ENCODE peak calls at places on chromosomes 5 and 9, in four cellular contexts. K is psoas muscle; N is brain microvascular endothelial cell; B is CD8-positive, alpha-beta T cell. E is an unnamed sample.

GRCh38 chr9:133137451-133138231 is 16.6 kb upstream of the RALGDS start:
- DNase-seq in N (no peak), K (peak; percentile 69), B (no peak), E (peak; percentile 68)

GRCh38 chr5:134465856-134466240 is 54.2 kb upstream of the CDKN2AIPNL start:
- DNase-seq in K (peak; percentile 92), B (peak; percentile 35), N (peak; percentile 81), E (peak; percentile 92)

GRCh38 chr9:36169708-36170107 is 520 bp downstream of the CCIN start:
- DNase-seq in K (no peak), B (no peak), N (no peak), E (no peak)

GRCh38 chr5:102561894-102562760 is 63.3 kb upstream of the SLCO6A1 start:
- DNase-seq in B (no peak), K (no peak), N (peak; percentile 25), E (no peak)

GRCh38 chr5:154110054-154110453 is 71.3 kb downstream of the MFAP3 start:
- DNase-seq in B (no peak), N (no peak), K (no peak), E (no peak)

GRCh38 chr9:134326754-134327526 is 685 bp downstream of the RXRA start:
- DNase-seq in K (peak; percentile 32), N (no peak), B (no peak), E (peak; percentile 58)

GRCh38 chr5:147887925-147888324 is 9.4 kb downstream of the SCGB3A2 start:
- DNase-seq in B (no peak), K (no peak), N (no peak), E (no peak)

GRCh38 chr9:126165755-126166154 is 160.9 kb upstream of the MVB12B start:
- DNase-seq in B (no peak), N (no peak), K (no peak), E (no peak)

GRCh38 chr5:42951847-42952411 is 88.2 kb downstream of the ANXA2R start:
- DNase-seq in B (peak; percentile 49), K (peak; percentile 23), N (peak; percentile 25), E (peak; percentile 60)

GRCh38 chr9:117745598-117745997 is 41.4 kb downstream of the TLR4 start:
- DNase-seq in N (no peak), B (no peak), K (no peak), E (no peak)
- H3K4me3 ChIP-seq in N (no peak overlapping the region), B (no peak overlapping the region), K (peak overlapping the region; percentile 60), E (no peak overlapping the region)

GRCh38 chr5:74629326-74629725 is 11.2 kb downstream of the ENC1 start:
- DNase-seq in K (no peak), B (no peak), N (no peak), E (no peak)
- H3K27ac ChIP-seq in K (no peak overlapping the region), B (no peak overlapping the region), N (peak overlapping the region; percentile 95), E (no peak overlapping the region)

GRCh38 chr9:37410969-37411785 is 11.3 kb upstream of the GRHPR start:
- DNase-seq in N (no peak), K (no peak), B (no peak), E (no peak)
- TF ChIP-seq CTCF in N (peak; percentile 66), K (no peak), B (no peak), E (no peak)

DNA sequence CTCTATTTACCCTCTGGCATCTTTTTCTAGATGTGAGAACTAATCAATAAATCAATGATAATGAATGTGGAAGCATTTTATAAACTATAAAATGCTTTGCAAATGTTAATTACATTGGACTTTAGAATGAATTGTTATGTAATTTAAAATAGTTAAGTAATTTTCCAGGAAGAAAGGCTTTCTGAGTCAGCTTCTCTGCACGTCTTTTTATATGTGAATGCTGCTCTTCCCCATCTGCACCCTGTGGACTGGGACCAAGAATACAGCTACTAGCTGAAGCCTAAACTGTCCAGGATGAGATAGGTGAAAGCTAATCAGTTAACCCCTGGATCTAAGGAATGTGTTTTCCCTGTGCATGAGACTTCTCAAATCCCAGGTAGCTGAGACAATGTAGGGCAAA is 292.9 kb downstream of the NR3C1 start:
- DNase-seq in K (no peak), N (no peak), B (no peak), E (no peak)
- H3K4me3 ChIP-seq in K (no peak overlapping the region), N (no peak overlapping the region), B (no peak overlapping the region), E (no peak overlapping the region)

GRCh38 chr9:123072407-123072995 is 39.0 kb downstream of the GPR21 start:
- DNase-seq in N (no peak), B (no peak), K (no peak), E (no peak)

GRCh38 chr9:123074627-123075026 is 41.2 kb downstream of the GPR21 start:
- DNase-seq in K (no peak), N (no peak), B (no peak), E (no peak)

GRCh38 chr9:123073991-123074422 is 40.5 kb downstream of the GPR21 start:
- DNase-seq in N (no peak), B (no peak), K (no peak), E (no peak)

GRCh38 chr9:123070210-123070609 is 36.7 kb downstream of the GPR21 start:
- DNase-seq in B (no peak), K (no peak), N (no peak), E (no peak)

DNA sequence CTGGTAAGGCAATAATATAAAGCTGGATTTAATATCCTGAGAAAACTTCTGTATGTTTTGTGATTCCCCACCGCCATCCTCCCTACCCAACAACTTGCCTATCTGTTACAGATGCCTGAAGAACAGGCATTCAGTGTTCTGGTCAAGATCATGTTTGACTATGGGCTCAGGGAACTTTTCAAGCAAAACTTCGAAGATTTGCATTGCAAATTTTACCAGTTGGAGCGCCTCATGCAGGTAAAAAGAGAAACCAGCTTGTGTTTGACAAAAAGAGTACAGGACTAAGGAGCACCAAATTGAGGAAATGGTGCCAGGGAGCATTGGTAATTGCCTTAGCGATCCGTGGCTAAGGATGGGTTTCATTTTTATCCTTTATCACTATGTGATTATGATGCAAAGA is 40.0 kb downstream of the GPR21 start:
- DNase-seq in K (no peak), N (no peak), B (no peak), E (no peak)
- H3K27ac ChIP-seq in K (no peak overlapping the region), N (no peak overlapping the region), B (no peak overlapping the region), E (no peak overlapping the region)

GRCh38 chr5:1181451-1182359 is 19.7 kb upstream of the SLC6A19 start:
- DNase-seq in N (no peak), B (no peak), K (peak; percentile 10), E (peak; percentile 86)
- TF ChIP-seq CTCF in N (no peak), B (no peak), K (no peak), E (no peak)

DNA sequence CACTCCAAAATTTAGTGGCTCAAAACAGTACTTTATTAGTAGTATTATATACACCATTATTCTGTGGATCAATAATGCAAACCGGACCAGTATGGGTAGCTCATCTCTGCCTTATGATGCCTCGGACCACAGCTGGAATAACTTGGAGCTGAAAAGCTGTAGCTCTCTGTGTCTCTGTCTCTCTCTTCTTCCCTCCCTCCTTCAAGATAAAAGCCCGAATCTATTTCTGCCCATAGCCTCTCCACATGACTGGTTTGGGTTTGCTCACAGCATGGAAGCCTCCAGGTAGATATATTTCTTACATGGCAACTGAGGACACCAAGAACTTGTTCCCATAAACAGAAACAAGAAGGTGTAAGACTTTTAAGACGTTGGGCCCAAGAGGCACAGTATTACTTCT is 147.5 kb upstream of the TBCA start:
- DNase-seq in K (no peak), N (no peak), B (no peak), E (no peak)
- H3K4me3 ChIP-seq in K (no peak overlapping the region), N (no peak overlapping the region), B (no peak overlapping the region), E (no peak overlapping the region)

DNA sequence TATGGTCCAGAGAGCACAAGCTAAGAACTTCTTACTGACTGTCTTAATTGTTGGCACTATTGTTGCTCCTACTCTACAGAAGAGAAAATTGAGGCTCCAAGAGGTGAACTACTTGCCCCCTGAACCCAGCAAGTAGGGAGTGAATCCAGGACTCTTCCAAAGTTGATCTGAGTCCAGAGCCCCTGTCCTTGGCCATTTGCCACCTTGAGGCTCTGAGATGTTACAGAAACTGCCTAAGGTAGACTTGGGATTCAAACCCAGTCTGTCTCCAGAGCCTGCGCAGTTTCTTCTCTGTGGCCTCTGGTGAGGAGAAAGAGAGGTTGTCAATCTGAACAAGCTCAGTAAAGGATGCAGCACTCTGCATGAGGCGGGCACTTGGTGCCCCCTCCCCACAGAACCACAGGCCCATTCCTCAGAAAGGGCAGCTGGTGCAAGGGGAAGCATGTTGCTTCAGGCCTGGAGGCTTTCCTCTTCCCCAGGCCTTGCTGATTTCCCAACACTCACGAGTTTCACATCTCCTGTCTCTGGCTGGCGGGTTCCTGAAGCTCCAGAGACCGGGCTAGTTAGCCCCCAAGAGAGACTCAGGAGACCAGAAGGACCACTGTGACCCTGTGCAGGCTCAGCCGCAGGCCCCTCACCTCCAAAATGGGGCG is 2.9 kb upstream of the LCP2 start:
- DNase-seq in B (no peak), N (no peak), K (no peak), E (no peak)
- H3K27ac ChIP-seq in B (no peak overlapping the region), N (no peak overlapping the region), K (no peak overlapping the region), E (no peak overlapping the region)

E was measured in pancreas.